ENCODE peak calls at places on chromosomes 7 and 10, in seven cellular contexts. One of them, this sample, is unnamed.

GRCh38 chr10:593016-593415 is 96.5 kb downstream of the DIP2C start:
- DNase-seq in hypothalamus: no peak
- DNase-seq in NCI-H2227 treated with DMSO at 0.1 percent for 48 hours: no peak
- DNase-seq in hepatocyte: no peak
- DNase-seq in activated effector memory CD4-positive, alpha-beta T cell treated with Interleukin-2 at 50 U/mL for 16 hours: no peak
- DNase-seq in COR-L47: no peak
- DNase-seq in T-cell: no peak
- DNase-seq in this sample: no peak

GRCh38 chr7:572013-572667 is 52.5 kb upstream of the PDGFA start:
- DNase-seq in hypothalamus: no peak
- DNase-seq in NCI-H2227 treated with DMSO at 0.1 percent for 48 hours: no peak
- DNase-seq in hepatocyte: no peak
- DNase-seq in activated effector memory CD4-positive, alpha-beta T cell treated with Interleukin-2 at 50 U/mL for 16 hours: no peak
- DNase-seq in COR-L47: no peak
- DNase-seq in T-cell: no peak
- DNase-seq in this sample: no peak

GRCh38 chr10:49610735-49611165 is 640 bp downstream of the SLC18A3 start:
- DNase-seq in hypothalamus: no peak
- DNase-seq in NCI-H2227 treated with DMSO at 0.1 percent for 48 hours: no peak
- DNase-seq in hepatocyte: no peak
- DNase-seq in activated effector memory CD4-positive, alpha-beta T cell treated with Interleukin-2 at 50 U/mL for 16 hours: no peak
- DNase-seq in COR-L47: no peak
- DNase-seq in T-cell: no peak
- DNase-seq in this sample: no peak

GRCh38 chr7:128924706-128925588 is 12.8 kb upstream of the IRF5 start:
- DNase-seq in hypothalamus: no peak
- DNase-seq in NCI-H2227 treated with DMSO at 0.1 percent for 48 hours: no peak
- DNase-seq in hepatocyte: no peak
- DNase-seq in activated effector memory CD4-positive, alpha-beta T cell treated with Interleukin-2 at 50 U/mL for 16 hours: no peak
- DNase-seq in COR-L47: no peak
- DNase-seq in T-cell: no peak
- DNase-seq in this sample: no peak

GRCh38 chr10:73655990-73656298 is at the start of gene SYNPO2L:
- DNase-seq in hypothalamus: no peak
- DNase-seq in NCI-H2227 treated with DMSO at 0.1 percent for 48 hours: no peak
- DNase-seq in hepatocyte: no peak
- DNase-seq in activated effector memory CD4-positive, alpha-beta T cell treated with Interleukin-2 at 50 U/mL for 16 hours: no peak
- DNase-seq in COR-L47: no peak
- DNase-seq in T-cell: no peak
- DNase-seq in this sample: no peak

GRCh38 chr7:6181136-6181535 is 91.3 kb downstream of the CYTH3 start:
- DNase-seq in hypothalamus: no peak
- DNase-seq in NCI-H2227 treated with DMSO at 0.1 percent for 48 hours: no peak
- DNase-seq in hepatocyte: no peak
- DNase-seq in activated effector memory CD4-positive, alpha-beta T cell treated with Interleukin-2 at 50 U/mL for 16 hours: no peak
- DNase-seq in COR-L47: no peak
- DNase-seq in T-cell: no peak
- DNase-seq in this sample: no peak

GRCh38 chr10:60149003-60149402 is 240.7 kb downstream of the ANK3 start:
- DNase-seq in hypothalamus: no peak
- DNase-seq in NCI-H2227 treated with DMSO at 0.1 percent for 48 hours: no peak
- DNase-seq in hepatocyte: no peak
- DNase-seq in activated effector memory CD4-positive, alpha-beta T cell treated with Interleukin-2 at 50 U/mL for 16 hours: no peak
- DNase-seq in COR-L47: no peak
- DNase-seq in T-cell: no peak
- DNase-seq in this sample: no peak

GRCh38 chr10:131577786-131578471 is 266.4 kb upstream of the TCERG1L start:
- DNase-seq in hypothalamus: no peak
- DNase-seq in NCI-H2227 treated with DMSO at 0.1 percent for 48 hours: no peak
- DNase-seq in hepatocyte: no peak
- DNase-seq in activated effector memory CD4-positive, alpha-beta T cell treated with Interleukin-2 at 50 U/mL for 16 hours: no peak
- DNase-seq in COR-L47: no peak
- DNase-seq in T-cell: no peak
- DNase-seq in this sample: no peak

GRCh38 chr7:45919947-45920542 is 1.0 kb downstream of the IGFBP3 start:
- DNase-seq in hypothalamus: no peak
- DNase-seq in NCI-H2227 treated with DMSO at 0.1 percent for 48 hours: no peak
- DNase-seq in hepatocyte: no peak
- DNase-seq in activated effector memory CD4-positive, alpha-beta T cell treated with Interleukin-2 at 50 U/mL for 16 hours: no peak
- DNase-seq in COR-L47: no peak
- DNase-seq in T-cell: no peak
- DNase-seq in this sample: no peak

GRCh38 chr10:21171936-21172773 is 275.0 kb upstream of the NEBL start:
- DNase-seq in hypothalamus: no peak
- DNase-seq in NCI-H2227 treated with DMSO at 0.1 percent for 48 hours: no peak
- DNase-seq in hepatocyte: no peak
- DNase-seq in activated effector memory CD4-positive, alpha-beta T cell treated with Interleukin-2 at 50 U/mL for 16 hours: no peak
- DNase-seq in COR-L47: peak
- DNase-seq in T-cell: no peak
- DNase-seq in this sample: no peak

GRCh38 chr10:59748834-59749233 is 4.4 kb downstream of the MRLN start:
- DNase-seq in hypothalamus: no peak
- DNase-seq in NCI-H2227 treated with DMSO at 0.1 percent for 48 hours: no peak
- DNase-seq in hepatocyte: peak
- DNase-seq in activated effector memory CD4-positive, alpha-beta T cell treated with Interleukin-2 at 50 U/mL for 16 hours: no peak
- DNase-seq in COR-L47: no peak
- DNase-seq in T-cell: no peak
- DNase-seq in this sample: no peak

GRCh38 chr7:7103343-7104313 is 78.7 kb upstream of the C1GALT1 start:
- DNase-seq in hypothalamus: no peak
- DNase-seq in NCI-H2227 treated with DMSO at 0.1 percent for 48 hours: no peak
- DNase-seq in hepatocyte: peak
- DNase-seq in activated effector memory CD4-positive, alpha-beta T cell treated with Interleukin-2 at 50 U/mL for 16 hours: no peak
- DNase-seq in COR-L47: peak
- DNase-seq in T-cell: no peak
- DNase-seq in this sample: no peak

GRCh38 chr10:75632750-75633462 is 201.5 kb downstream of the LRMDA start:
- DNase-seq in hypothalamus: no peak
- DNase-seq in NCI-H2227 treated with DMSO at 0.1 percent for 48 hours: no peak
- DNase-seq in hepatocyte: no peak
- DNase-seq in activated effector memory CD4-positive, alpha-beta T cell treated with Interleukin-2 at 50 U/mL for 16 hours: no peak
- DNase-seq in COR-L47: no peak
- DNase-seq in T-cell: no peak
- DNase-seq in this sample: no peak

GRCh38 chr7:157021893-157022680 is 11.6 kb upstream of the MNX1 start:
- DNase-seq in hypothalamus: no peak
- DNase-seq in NCI-H2227 treated with DMSO at 0.1 percent for 48 hours: no peak
- DNase-seq in hepatocyte: no peak
- DNase-seq in activated effector memory CD4-positive, alpha-beta T cell treated with Interleukin-2 at 50 U/mL for 16 hours: no peak
- DNase-seq in COR-L47: no peak
- DNase-seq in T-cell: no peak
- DNase-seq in this sample: no peak

GRCh38 chr10:124105594-124105993 is 12.2 kb upstream of the CHST15 start:
- DNase-seq in hypothalamus: no peak
- DNase-seq in NCI-H2227 treated with DMSO at 0.1 percent for 48 hours: no peak
- DNase-seq in hepatocyte: no peak
- DNase-seq in activated effector memory CD4-positive, alpha-beta T cell treated with Interleukin-2 at 50 U/mL for 16 hours: no peak
- DNase-seq in COR-L47: no peak
- DNase-seq in T-cell: no peak
- DNase-seq in this sample: no peak

GRCh38 chr10:101062231-101063161 is 707 bp downstream of the KAZALD1 start:
- DNase-seq in hypothalamus: peak
- DNase-seq in NCI-H2227 treated with DMSO at 0.1 percent for 48 hours: peak
- DNase-seq in hepatocyte: peak
- DNase-seq in activated effector memory CD4-positive, alpha-beta T cell treated with Interleukin-2 at 50 U/mL for 16 hours: peak
- DNase-seq in COR-L47: peak
- DNase-seq in T-cell: no peak
- DNase-seq in this sample: no peak

GRCh38 chr10:116014326-116014725 is 258.7 kb downstream of the GFRA1 start:
- DNase-seq in hypothalamus: no peak
- DNase-seq in NCI-H2227 treated with DMSO at 0.1 percent for 48 hours: no peak
- DNase-seq in hepatocyte: no peak
- DNase-seq in activated effector memory CD4-positive, alpha-beta T cell treated with Interleukin-2 at 50 U/mL for 16 hours: no peak
- DNase-seq in COR-L47: no peak
- DNase-seq in T-cell: no peak
- DNase-seq in this sample: no peak

GRCh38 chr10:22550732-22551131 is 163.6 kb downstream of the PIP4K2A start:
- DNase-seq in hypothalamus: peak
- DNase-seq in NCI-H2227 treated with DMSO at 0.1 percent for 48 hours: no peak
- DNase-seq in hepatocyte: peak
- DNase-seq in activated effector memory CD4-positive, alpha-beta T cell treated with Interleukin-2 at 50 U/mL for 16 hours: peak
- DNase-seq in COR-L47: no peak
- DNase-seq in T-cell: peak
- DNase-seq in this sample: peak

GRCh38 chr7:106065560-106066500 is 46.3 kb downstream of the SYPL1 start:
- DNase-seq in hypothalamus: no peak
- DNase-seq in NCI-H2227 treated with DMSO at 0.1 percent for 48 hours: peak
- DNase-seq in hepatocyte: no peak
- DNase-seq in activated effector memory CD4-positive, alpha-beta T cell treated with Interleukin-2 at 50 U/mL for 16 hours: no peak
- DNase-seq in COR-L47: no peak
- DNase-seq in T-cell: no peak
- DNase-seq in this sample: no peak

GRCh38 chr10:88122145-88122544 is 258.7 kb downstream of the PTEN start:
- DNase-seq in hypothalamus: no peak
- DNase-seq in NCI-H2227 treated with DMSO at 0.1 percent for 48 hours: no peak
- DNase-seq in hepatocyte: no peak
- DNase-seq in activated effector memory CD4-positive, alpha-beta T cell treated with Interleukin-2 at 50 U/mL for 16 hours: no peak
- DNase-seq in COR-L47: no peak
- DNase-seq in T-cell: no peak
- DNase-seq in this sample: no peak

GRCh38 chr10:78209987-78210386 is 176.3 kb downstream of the RPS24 start:
- DNase-seq in hypothalamus: no peak
- DNase-seq in NCI-H2227 treated with DMSO at 0.1 percent for 48 hours: no peak
- DNase-seq in hepatocyte: no peak
- DNase-seq in activated effector memory CD4-positive, alpha-beta T cell treated with Interleukin-2 at 50 U/mL for 16 hours: no peak
- DNase-seq in COR-L47: no peak
- DNase-seq in T-cell: no peak
- DNase-seq in this sample: no peak

GRCh38 chr10:116201011-116201410 is 72.0 kb downstream of the GFRA1 start:
- DNase-seq in hypothalamus: no peak
- DNase-seq in NCI-H2227 treated with DMSO at 0.1 percent for 48 hours: no peak
- DNase-seq in hepatocyte: no peak
- DNase-seq in activated effector memory CD4-positive, alpha-beta T cell treated with Interleukin-2 at 50 U/mL for 16 hours: no peak
- DNase-seq in COR-L47: no peak
- DNase-seq in T-cell: no peak
- DNase-seq in this sample: no peak

GRCh38 chr7:44735403-44736165 is 13.1 kb upstream of the ZMIZ2 start:
- DNase-seq in hypothalamus: no peak
- DNase-seq in NCI-H2227 treated with DMSO at 0.1 percent for 48 hours: no peak
- DNase-seq in hepatocyte: no peak
- DNase-seq in activated effector memory CD4-positive, alpha-beta T cell treated with Interleukin-2 at 50 U/mL for 16 hours: no peak
- DNase-seq in COR-L47: no peak
- DNase-seq in T-cell: no peak
- DNase-seq in this sample: no peak

GRCh38 chr10:73043766-73044377 is 52.8 kb downstream of the P4HA1 start:
- DNase-seq in hypothalamus: no peak
- DNase-seq in NCI-H2227 treated with DMSO at 0.1 percent for 48 hours: no peak
- DNase-seq in hepatocyte: no peak
- DNase-seq in activated effector memory CD4-positive, alpha-beta T cell treated with Interleukin-2 at 50 U/mL for 16 hours: no peak
- DNase-seq in COR-L47: no peak
- DNase-seq in T-cell: no peak
- DNase-seq in this sample: no peak

GRCh38 chr7:29684787-29685650 is 121.3 kb upstream of the WIPF3 start:
- DNase-seq in hypothalamus: peak
- DNase-seq in NCI-H2227 treated with DMSO at 0.1 percent for 48 hours: peak
- DNase-seq in hepatocyte: peak
- DNase-seq in activated effector memory CD4-positive, alpha-beta T cell treated with Interleukin-2 at 50 U/mL for 16 hours: peak
- DNase-seq in COR-L47: peak
- DNase-seq in T-cell: peak
- DNase-seq in this sample: peak

This sample was measured in nucleus accumbens.